ENCODE peak calls at places on chromosomes 7 and 10, in four cellular contexts. V is K562, R is HepG2, N is GM12878. U is an unnamed sample.

GRCh38 chr10:111077715-111078504 is 1.1 kb downstream of the ADRA2A start:
- DNase-seq in N (no peak), R (no peak), V (no peak), U (peak; percentile 19)

GRCh38 chr10:24706479-24707118 is 17.1 kb downstream of the ARHGAP21 start:
- DNase-seq in V (no peak), R (peak; percentile 63), N (no peak), U (no peak)

GRCh38 chr7:1159933-1160664 is at the start of gene ZFAND2A:
- DNase-seq in R (peak; percentile 92), V (peak; percentile 97), N (peak; percentile 79), U (peak; percentile 99)

GRCh38 chr7:84529480-84530205 is 335.1 kb upstream of the SEMA3A start:
- DNase-seq in R (no peak), N (no peak), V (no peak), U (no peak)

GRCh38 chr7:6423942-6424701 is 23.6 kb downstream of the DAGLB start:
- DNase-seq in N (no peak), R (no peak), V (peak; percentile 36), U (no peak)

GRCh38 chr10:102001435-102002068 is 54.4 kb downstream of the ARMH3 start:
- DNase-seq in N (peak; percentile 95), V (no peak), R (no peak), U (no peak)

GRCh38 chr10:121438320-121438719 is 159.9 kb downstream of the FGFR2 start:
- DNase-seq in R (no peak), N (no peak), V (no peak), U (no peak)

GRCh38 chr10:64465653-64466052 is 944.5 kb downstream of the REEP3 start:
- DNase-seq in R (no peak), N (no peak), V (no peak), U (no peak)

GRCh38 chr10:94115725-94116124 is 122.0 kb downstream of the PLCE1 start:
- DNase-seq in R (no peak), N (no peak), V (no peak), U (no peak)

GRCh38 chr10:108812906-108813305 is 1110.4 kb downstream of the XPNPEP1 start:
- DNase-seq in R (no peak), N (no peak), V (no peak), U (no peak)

GRCh38 chr7:6558837-6559236 is 7.6 kb upstream of the GRID2IP start:
- DNase-seq in R (peak; percentile 73), N (no peak), V (peak; percentile 80), U (peak; percentile 66)

GRCh38 chr10:17428096-17428615 is 26.2 kb downstream of the ST8SIA6 start:
- DNase-seq in V (no peak), N (no peak), R (no peak), U (no peak)

GRCh38 chr7:139976055-139976837 is 86.5 kb downstream of the PARP12 start:
- DNase-seq in V (peak; percentile 68), N (no peak), R (no peak), U (no peak)

GRCh38 chr7:137169282-137169698 is 174.2 kb downstream of the PTN start:
- DNase-seq in R (peak; percentile 26), N (no peak), V (no peak), U (peak; percentile 77)

DNA sequence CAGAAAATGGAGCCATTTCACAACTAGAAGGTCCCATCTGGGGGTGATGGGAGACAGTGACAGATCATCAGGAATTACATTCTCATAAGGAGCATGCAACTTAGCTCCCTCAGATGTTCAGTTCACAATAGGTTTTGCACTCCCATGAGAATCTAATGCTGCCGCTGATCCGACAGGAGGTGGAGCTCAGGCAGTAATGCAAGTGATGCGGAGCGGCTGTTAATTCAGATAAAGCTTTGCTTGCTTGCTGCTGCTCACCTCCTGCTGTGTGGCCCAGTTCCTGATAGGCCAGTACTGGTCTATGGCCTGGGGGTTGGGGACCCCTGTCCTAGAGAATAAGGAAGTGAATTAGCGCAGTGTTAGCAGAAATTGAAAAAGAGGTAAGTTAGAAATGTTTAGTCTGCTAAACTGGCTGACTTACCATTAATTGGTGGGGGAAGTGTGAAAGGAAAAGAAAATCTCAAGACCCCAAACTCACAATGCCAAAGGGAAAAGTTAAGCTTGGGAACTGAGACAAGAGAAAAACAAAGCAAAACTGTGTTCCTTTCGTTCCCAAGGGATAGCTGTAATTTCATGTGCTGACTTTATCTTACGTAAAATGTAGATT is 76.4 kb downstream of the LYZL2 start:
- DNase-seq in V (peak; percentile 75), R (no peak), N (no peak), U (peak; percentile 76)
- TF ChIP-seq NR2C2 in V (no peak), R (no peak), N (no peak), U (no peak)

DNA sequence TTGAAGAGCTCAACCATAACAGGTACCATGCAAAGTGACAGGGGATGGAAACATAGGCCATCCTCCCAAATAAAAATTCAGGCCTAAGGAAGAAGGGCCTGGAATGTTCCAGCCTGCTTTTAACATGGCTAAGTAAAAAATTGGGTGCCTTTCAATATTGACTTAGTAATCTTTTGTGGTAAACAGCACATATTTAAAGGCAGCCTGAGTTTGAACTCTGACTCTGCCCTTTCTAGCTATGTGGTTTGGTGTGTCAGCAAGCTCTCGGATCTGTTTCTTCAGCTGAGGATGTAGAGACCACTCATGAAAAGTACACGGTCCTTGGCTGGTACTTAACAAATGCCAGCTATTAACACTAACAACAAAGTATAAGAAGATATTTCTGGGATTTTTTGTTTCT is 191.8 kb upstream of the CDCA7L start:
- DNase-seq in V (no peak), R (no peak), N (no peak), U (no peak)
- TF ChIP-seq CREM in V (no peak), R (no peak), N (no peak), U (no peak)

GRCh38 chr7:138716889-138717288 is 15.7 kb upstream of the SVOPL start:
- DNase-seq in R (no peak), N (no peak), V (no peak), U (no peak)

GRCh38 chr7:138720286-138720685 is 19.1 kb upstream of the SVOPL start:
- DNase-seq in V (no peak), N (no peak), R (no peak), U (no peak)
- TF ChIP-seq ATF2 in V (no peak), N (no peak), R (no peak), U (no peak)

GRCh38 chr10:44835300-44835699 is 75.8 kb upstream of the TMEM72 start:
- DNase-seq in N (no peak), R (no peak), V (no peak), U (no peak)

GRCh38 chr10:44832595-44833390 is 78.3 kb upstream of the TMEM72 start:
- DNase-seq in R (no peak), V (no peak), N (no peak), U (no peak)

GRCh38 chr10:44830022-44830421 is 81.1 kb upstream of the TMEM72 start:
- DNase-seq in R (no peak), V (no peak), N (no peak), U (no peak)

GRCh38 chr10:44831581-44831980 is 79.6 kb upstream of the TMEM72 start:
- DNase-seq in V (no peak), N (no peak), R (no peak), U (no peak)

GRCh38 chr10:44834131-44834530 is 77.0 kb upstream of the TMEM72 start:
- DNase-seq in V (no peak), N (no peak), R (no peak), U (no peak)
- TF ChIP-seq NR2C2 in V (no peak), N (no peak), R (no peak), U (no peak)

GRCh38 chr7:117673367-117673766 is 193.5 kb downstream of the CFTR start:
- DNase-seq in R (no peak), N (no peak), V (no peak), U (peak; percentile 77)
- TF ChIP-seq CREM in R (no peak), N (no peak), V (no peak), U (no peak)